ENCODE peak calls at places on chromosome 5, in five cellular contexts. M is A549, R is endothelial cell of umbilical vein, X is HepG2, N is GM12878. S is an unnamed sample.

GRCh38 chr5:120241400-120241799 is 222.7 kb upstream of the PRR16 start:
- DNase-seq in R (no peak), X (no peak), N (no peak), M (no peak), S (no peak)

GRCh38 chr5:169668732-169669131 is 31.7 kb downstream of the DOCK2 start:
- DNase-seq in R (no peak), N (no peak), M (peak), X (no peak), S (no peak)

GRCh38 chr5:155878991-155879575 is 447.9 kb upstream of the SGCD start:
- DNase-seq in N (no peak), X (no peak), M (no peak), R (no peak), S (no peak)

GRCh38 chr5:69493235-69493925 is 790 bp downstream of the OCLN start:
- DNase-seq in X (no peak), M (peak), R (peak), N (no peak), S (peak)

GRCh38 chr5:90871356-90871755 is 312.8 kb downstream of the ADGRV1 start:
- DNase-seq in R (peak), N (no peak), M (no peak), X (no peak), S (no peak)

GRCh38 chr5:77145666-77146065 is 58.6 kb upstream of the ZBED3 start:
- DNase-seq in M (no peak), N (no peak), X (no peak), R (peak), S (no peak)

GRCh38 chr5:147639303-147639702 is 129.4 kb upstream of the DPYSL3 start:
- DNase-seq in R (no peak), X (peak), N (no peak), M (no peak), S (no peak)

GRCh38 chr5:133824661-133825254 is 143.7 kb downstream of the C5orf15 start:
- DNase-seq in R (no peak), X (no peak), N (peak), M (no peak), S (no peak)

GRCh38 chr5:149406203-149406978 is 27.3 kb upstream of the IL17B start:
- DNase-seq in N (no peak), X (no peak), R (no peak), M (no peak), S (peak)

GRCh38 chr5:143923634-143924265 is 111.8 kb downstream of the HMHB1 start:
- DNase-seq in N (no peak), R (peak), X (no peak), M (peak), S (no peak)

GRCh38 chr5:113172231-113172826 is 195.7 kb downstream of the DCP2 start:
- DNase-seq in N (no peak), M (no peak), R (no peak), X (no peak), S (no peak)

GRCh38 chr5:126100767-126101166 is 322.4 kb upstream of the GRAMD2B start:
- DNase-seq in R (peak), X (no peak), N (no peak), M (peak), S (peak)

GRCh38 chr5:147547730-147548129 is 37.9 kb upstream of the DPYSL3 start:
- DNase-seq in M (no peak), X (no peak), R (peak), N (no peak), S (no peak)

GRCh38 chr5:135217669-135218485 is 181.2 kb downstream of the MACROH2A1 start:
- DNase-seq in N (no peak), R (no peak), X (no peak), M (no peak), S (peak)

DNA sequence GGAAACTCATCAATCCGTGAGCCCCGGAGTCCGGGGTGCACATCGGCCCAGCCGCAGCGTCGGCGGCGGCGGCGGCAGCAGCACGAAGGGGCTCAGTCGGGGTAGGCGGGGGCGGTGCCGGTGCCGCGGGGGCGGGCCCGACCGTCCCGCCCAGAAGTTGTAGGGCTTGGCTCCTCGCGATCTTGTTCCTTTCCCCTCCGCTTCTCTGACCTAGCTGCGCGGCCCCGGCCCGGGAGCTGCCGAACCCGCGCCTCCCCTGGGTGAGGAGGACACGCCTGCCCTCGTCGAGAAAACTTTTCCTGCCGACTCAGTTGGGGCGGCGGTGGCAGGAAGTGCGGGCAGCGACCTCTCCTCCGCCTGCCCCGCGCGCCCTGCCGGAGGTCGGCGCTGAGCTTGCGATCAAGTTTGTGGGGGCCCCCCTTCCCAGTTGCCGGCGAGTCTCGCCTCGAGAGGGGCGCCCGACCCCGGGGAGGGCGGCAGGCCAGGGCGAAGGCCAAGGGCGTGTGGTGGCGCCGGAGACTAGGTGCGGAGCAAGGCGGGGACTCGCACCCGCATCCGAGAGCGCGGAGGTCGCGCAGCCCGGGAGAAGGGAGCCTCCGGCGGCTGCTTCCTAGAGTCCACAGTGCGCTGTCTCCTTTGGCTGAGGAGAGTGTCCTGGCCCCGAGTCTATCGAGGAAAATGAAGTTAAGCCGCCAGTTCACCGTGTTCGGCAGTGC is at the start of gene MAN2A1:
- DNase-seq in N (no peak), R (peak), X (peak), M (peak), S (peak)
- TF ChIP-seq MYC in N (no peak), R (no peak), X (no peak), M (no peak), S (no peak)

GRCh38 chr5:11047625-11048024 is 286.6 kb upstream of the DAP start:
- DNase-seq in N (no peak), M (no peak), X (no peak), R (no peak), S (no peak)

GRCh38 chr5:11050596-11051304 is 289.7 kb upstream of the DAP start:
- DNase-seq in R (no peak), M (no peak), N (no peak), X (no peak), S (peak)

GRCh38 chr5:11047051-11047450 is 286.0 kb upstream of the DAP start:
- DNase-seq in N (no peak), X (no peak), M (no peak), R (no peak), S (no peak)

GRCh38 chr5:11046160-11046559 is 285.1 kb upstream of the DAP start:
- DNase-seq in N (no peak), M (peak), X (no peak), R (no peak), S (peak)

GRCh38 chr5:11048760-11049159 is 287.7 kb upstream of the DAP start:
- DNase-seq in M (peak), N (no peak), R (no peak), X (no peak), S (peak)
- TF ChIP-seq CTCF in M (no peak), N (peak), R (no peak), X (peak), S (peak)

DNA sequence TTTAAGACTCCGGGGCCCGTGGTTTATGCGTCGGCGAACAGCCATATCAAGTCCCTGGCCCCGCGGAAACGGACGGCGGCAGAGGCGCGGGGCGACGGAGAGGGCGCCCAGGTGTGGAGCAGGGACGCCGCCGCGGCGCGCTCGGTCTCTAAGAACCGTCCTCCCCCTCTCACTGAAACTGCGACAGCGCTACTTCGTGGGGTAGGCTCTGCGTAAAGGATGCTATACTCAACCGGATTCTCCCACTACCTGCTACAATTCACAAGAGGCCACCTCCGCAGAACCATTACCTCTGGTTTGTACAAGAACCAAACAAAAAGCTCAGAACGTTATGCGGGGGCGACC is 404 bp downstream of the MRNIP start:
- DNase-seq in X (peak), M (no peak), N (peak), R (no peak), S (peak)
- TF ChIP-seq MAX in X (no peak), M (no peak), N (no peak), R (no peak), S (no peak)

DNA sequence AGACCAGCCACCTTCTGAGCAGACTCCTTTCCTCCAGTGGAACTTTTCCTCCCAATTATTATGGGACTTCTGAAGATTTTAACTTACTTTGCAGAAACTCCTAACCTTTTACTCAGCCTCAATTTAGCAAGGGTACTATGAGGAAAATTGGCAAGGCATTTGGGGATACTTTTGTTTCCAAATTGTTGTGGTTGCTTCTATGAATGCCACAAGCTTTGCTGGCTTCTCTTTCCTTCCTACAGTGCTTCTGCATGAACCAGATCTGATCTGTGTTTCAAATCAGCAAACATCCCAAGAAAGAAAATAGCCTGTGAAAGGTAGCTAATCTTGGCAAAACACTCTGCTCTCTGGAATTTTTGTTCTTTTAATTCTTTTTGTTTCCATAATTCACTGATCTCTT is 57.3 kb upstream of the TAF11L2 start:
- DNase-seq in N (no peak), M (no peak), X (no peak), R (no peak), S (no peak)
- TF ChIP-seq MYC in N (no peak), M (no peak), X (no peak), R (no peak), S (no peak)

GRCh38 chr5:27008604-27009564 is 29.5 kb downstream of the CDH9 start:
- DNase-seq in M (peak), R (no peak), N (no peak), X (no peak), S (no peak)
- TF ChIP-seq CTCF in M (no peak), R (no peak), N (no peak), X (no peak), S (no peak)

GRCh38 chr5:124194282-124194681 is 552.2 kb downstream of the ZNF608 start:
- DNase-seq in R (no peak), M (no peak), X (no peak), N (no peak), S (no peak)
- TF ChIP-seq MAX in R (no peak), M (no peak), X (no peak), N (no peak), S (no peak)

GRCh38 chr5:11075010-11075860 is 314.2 kb upstream of the DAP start:
- DNase-seq in N (no peak), M (no peak), R (no peak), X (no peak), S (peak)
- TF ChIP-seq MYC in N (no peak), M (no peak), R (no peak), X (no peak), S (no peak)